ENCODE peak calls at places on chromosomes 11 and 22, in ten cellular contexts. X, N, O, V, S, M, A, H, G and D are unnamed samples.

GRCh38 chr11:93525601-93526000 is 17.6 kb downstream of the SMCO4 start:
- DNase-seq in X (no peak), N (no peak), O (peak), V (no peak), S (no peak), M (no peak), A (peak), H (no peak), G (no peak), D (peak)

GRCh38 chr11:113994077-113994954 is 19.4 kb downstream of the HTR3A start:
- DNase-seq in X (no peak), N (no peak), O (peak), V (peak), S (no peak), M (no peak), A (no peak), H (peak), G (no peak), D (no peak)

GRCh38 chr11:1146311-1146864 is 11.4 kb upstream of the MUC5AC start:
- DNase-seq in X (peak), N (no peak), O (no peak), V (no peak), S (no peak), M (peak), A (no peak), H (no peak), G (no peak), D (no peak)

GRCh38 chr11:69297225-69297925 is 3.4 kb downstream of the MYEOV start:
- DNase-seq in X (peak), N (peak), O (peak), V (no peak), S (peak), M (peak), A (peak), H (peak), G (peak), D (peak)

GRCh38 chr11:27963370-27963769 is 144.6 kb downstream of the KIF18A start:
- DNase-seq in X (no peak), N (no peak), O (no peak), V (no peak), S (no peak), M (no peak), A (no peak), H (no peak), G (no peak), D (no peak)

GRCh38 chr22:19412934-19413333 is 18.6 kb downstream of the HIRA start:
- DNase-seq in X (peak), N (no peak), O (no peak), V (no peak), S (no peak), M (no peak), A (no peak), H (no peak), G (no peak), D (no peak)

GRCh38 chr22:19811811-19812771 is 42.6 kb downstream of the GNB1L start:
- DNase-seq in X (peak), N (peak), O (no peak), V (no peak), S (peak), M (peak), A (no peak), H (no peak), G (peak), D (no peak)

GRCh38 chr22:39237276-39238123 is 7.3 kb downstream of the PDGFB start:
- DNase-seq in X (no peak), N (no peak), O (no peak), V (no peak), S (peak), M (peak), A (no peak), H (no peak), G (no peak), D (no peak)

GRCh38 chr11:65384301-65384889 is 1.9 kb upstream of the SLC25A45 start:
- DNase-seq in X (no peak), N (no peak), O (peak), V (peak), S (no peak), M (no peak), A (peak), H (no peak), G (no peak), D (peak)

GRCh38 chr11:33272338-33273107 is 15.3 kb downstream of the HIPK3 start:
- DNase-seq in X (no peak), N (no peak), O (no peak), V (no peak), S (no peak), M (no peak), A (no peak), H (no peak), G (no peak), D (no peak)

GRCh38 chr11:33268945-33269567 is 11.9 kb downstream of the HIPK3 start:
- DNase-seq in X (no peak), N (no peak), O (peak), V (no peak), S (no peak), M (no peak), A (peak), H (no peak), G (no peak), D (peak)

GRCh38 chr11:33269822-33270221 is 12.6 kb downstream of the HIPK3 start:
- DNase-seq in X (no peak), N (no peak), O (no peak), V (no peak), S (no peak), M (no peak), A (no peak), H (no peak), G (no peak), D (no peak)

GRCh38 chr11:33273656-33274055 is 16.5 kb downstream of the HIPK3 start:
- DNase-seq in X (no peak), N (no peak), O (no peak), V (no peak), S (no peak), M (no peak), A (no peak), H (no peak), G (no peak), D (no peak)
- H3K4me3 ChIP-seq in X (no peak), N (no peak), O (no peak), V (no peak), S (no peak), M (no peak), A (no peak), H (no peak), G (no peak), D (no peak)

GRCh38 chr22:37725551-37726239 is 28.8 kb downstream of the TRIOBP start:
- DNase-seq in X (no peak), N (peak), O (no peak), V (no peak), S (no peak), M (no peak), A (no peak), H (no peak), G (no peak), D (no peak)

GRCh38 chr22:37728620-37729019 is 31.8 kb downstream of the TRIOBP start:
- DNase-seq in X (no peak), N (no peak), O (no peak), V (no peak), S (no peak), M (no peak), A (no peak), H (no peak), G (no peak), D (no peak)

GRCh38 chr22:37731804-37732471 is 35.1 kb downstream of the TRIOBP start:
- DNase-seq in X (no peak), N (no peak), O (no peak), V (no peak), S (no peak), M (no peak), A (no peak), H (no peak), G (no peak), D (no peak)

GRCh38 chr22:37726240-37726887 is 29.5 kb downstream of the TRIOBP start:
- DNase-seq in X (no peak), N (peak), O (peak), V (no peak), S (no peak), M (no peak), A (peak), H (no peak), G (no peak), D (peak)
- TF ChIP-seq CTCF in X (no peak), N (peak), O (no peak), V (peak), S (no peak), M (no peak), A (peak), H (no peak), G (no peak), D (peak)

GRCh38 chr22:28094831-28095230 is 175.8 kb upstream of the PITPNB start:
- DNase-seq in X (no peak), N (no peak), O (no peak), V (no peak), S (no peak), M (no peak), A (no peak), H (peak), G (no peak), D (no peak)
- H3K4me3 ChIP-seq in X (no peak), N (no peak), O (no peak), V (no peak), S (no peak), M (no peak), A (no peak), H (no peak), G (no peak), D (no peak)

GRCh38 chr22:42310301-42310981 is 40.0 kb upstream of the TCF20 start:
- DNase-seq in X (no peak), N (no peak), O (no peak), V (no peak), S (no peak), M (no peak), A (no peak), H (no peak), G (no peak), D (no peak)

GRCh38 chr22:42307806-42308563 is 37.5 kb upstream of the TCF20 start:
- DNase-seq in X (no peak), N (no peak), O (no peak), V (no peak), S (no peak), M (no peak), A (no peak), H (no peak), G (no peak), D (no peak)

GRCh38 chr22:42309865-42310264 is 39.4 kb upstream of the TCF20 start:
- DNase-seq in X (no peak), N (no peak), O (no peak), V (no peak), S (no peak), M (no peak), A (no peak), H (no peak), G (no peak), D (no peak)

GRCh38 chr22:42305967-42306366 is 35.5 kb upstream of the TCF20 start:
- DNase-seq in X (no peak), N (no peak), O (no peak), V (no peak), S (no peak), M (no peak), A (no peak), H (no peak), G (no peak), D (no peak)

GRCh38 chr22:42308887-42309468 is 38.5 kb upstream of the TCF20 start:
- DNase-seq in X (no peak), N (no peak), O (no peak), V (no peak), S (no peak), M (no peak), A (no peak), H (no peak), G (no peak), D (no peak)
- TF ChIP-seq CTCF in X (no peak), N (no peak), O (no peak), V (no peak), S (no peak), M (no peak), A (no peak), H (peak), G (no peak), D (no peak)

GRCh38 chr22:17828502-17829080 is 54.3 kb upstream of the BID start:
- DNase-seq in X (no peak), N (no peak), O (no peak), V (no peak), S (no peak), M (no peak), A (no peak), H (no peak), G (no peak), D (no peak)

GRCh38 chr22:17829691-17830040 is 55.4 kb upstream of the BID start:
- DNase-seq in X (no peak), N (no peak), O (no peak), V (no peak), S (no peak), M (no peak), A (no peak), H (no peak), G (no peak), D (peak)

GRCh38 chr22:17832665-17833064 is 58.4 kb upstream of the BID start:
- DNase-seq in X (no peak), N (no peak), O (no peak), V (no peak), S (no peak), M (no peak), A (no peak), H (no peak), G (no peak), D (no peak)

GRCh38 chr22:17830041-17830961 is 56.0 kb upstream of the BID start:
- DNase-seq in X (peak), N (peak), O (peak), V (peak), S (peak), M (peak), A (peak), H (peak), G (peak), D (peak)

DNA sequence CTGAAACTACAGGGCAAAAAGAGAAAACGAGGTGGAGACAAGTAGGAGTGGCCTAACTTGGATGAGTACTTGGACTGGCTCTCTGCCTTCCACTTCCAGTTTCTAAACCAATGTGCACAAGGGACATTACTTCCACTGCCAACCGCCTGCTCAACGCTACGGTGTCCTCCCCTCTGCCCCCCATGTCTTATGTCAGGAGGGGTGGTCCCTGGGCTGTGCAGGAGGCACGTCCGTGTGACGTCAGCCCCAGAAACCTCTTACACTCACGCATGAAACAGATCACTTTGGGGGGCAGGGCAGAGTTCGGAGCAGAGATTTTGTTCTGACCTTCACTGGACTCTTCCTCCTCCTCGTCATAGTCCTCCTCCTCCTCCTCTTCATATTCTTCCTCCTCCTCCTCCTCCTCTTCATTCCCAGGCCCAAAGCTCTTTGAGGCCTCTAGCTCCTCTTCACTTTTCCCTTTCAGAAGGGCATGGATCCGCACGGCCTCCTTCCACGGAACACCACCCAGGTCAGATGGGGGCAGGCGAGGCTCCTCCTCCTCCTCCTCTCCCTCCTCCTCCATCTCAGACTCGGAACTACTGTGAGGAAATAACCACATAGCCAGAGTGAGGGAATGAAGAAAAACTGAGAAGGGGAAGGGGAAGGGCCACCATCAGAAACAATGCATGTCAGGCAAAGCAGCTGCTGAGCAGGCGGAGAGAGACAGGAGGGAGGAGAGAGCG is 57.4 kb upstream of the BID start:
- DNase-seq in X (peak), N (peak), O (no peak), V (no peak), S (no peak), M (no peak), A (peak), H (no peak), G (no peak), D (peak)
- H3K4me3 ChIP-seq in X (no peak), N (no peak), O (no peak), V (no peak), S (no peak), M (no peak), A (peak), H (no peak), G (no peak), D (peak)

GRCh38 chr11:10625281-10625981 is 57.0 kb upstream of the LYVE1 start:
- DNase-seq in X (peak), N (no peak), O (no peak), V (no peak), S (no peak), M (no peak), A (no peak), H (no peak), G (no peak), D (no peak)

GRCh38 chr11:10622957-10623787 is 54.7 kb upstream of the LYVE1 start:
- DNase-seq in X (peak), N (no peak), O (no peak), V (no peak), S (no peak), M (no peak), A (no peak), H (no peak), G (no peak), D (no peak)

GRCh38 chr11:10622108-10622507 is 53.6 kb upstream of the LYVE1 start:
- DNase-seq in X (no peak), N (no peak), O (no peak), V (no peak), S (no peak), M (no peak), A (no peak), H (no peak), G (no peak), D (no peak)

GRCh38 chr11:10625982-10626311 is 57.5 kb upstream of the LYVE1 start:
- DNase-seq in X (no peak), N (no peak), O (no peak), V (no peak), S (no peak), M (no peak), A (no peak), H (no peak), G (peak), D (no peak)

GRCh38 chr11:10623797-10624761 is 55.6 kb upstream of the LYVE1 start:
- DNase-seq in X (peak), N (peak), O (peak), V (peak), S (peak), M (no peak), A (peak), H (no peak), G (no peak), D (no peak)
- TF ChIP-seq CTCF in X (peak), N (peak), O (peak), V (peak), S (peak), M (peak), A (peak), H (peak), G (no peak), D (peak)

GRCh38 chr22:44276041-44276440 is 36.7 kb downstream of the SHISAL1 start:
- DNase-seq in X (no peak), N (peak), O (no peak), V (no peak), S (no peak), M (peak), A (no peak), H (peak), G (no peak), D (no peak)
- H3K4me3 ChIP-seq in X (no peak), N (no peak), O (no peak), V (no peak), S (no peak), M (no peak), A (no peak), H (no peak), G (no peak), D (no peak)

GRCh38 chr11:75308116-75308515 is 43.3 kb downstream of the ARRB1 start:
- DNase-seq in X (no peak), N (no peak), O (no peak), V (no peak), S (no peak), M (peak), A (no peak), H (no peak), G (no peak), D (no peak)
- TF ChIP-seq CTCF in X (no peak), N (no peak), O (no peak), V (no peak), S (no peak), M (no peak), A (no peak), H (no peak), G (no peak), D (no peak)

DNA sequence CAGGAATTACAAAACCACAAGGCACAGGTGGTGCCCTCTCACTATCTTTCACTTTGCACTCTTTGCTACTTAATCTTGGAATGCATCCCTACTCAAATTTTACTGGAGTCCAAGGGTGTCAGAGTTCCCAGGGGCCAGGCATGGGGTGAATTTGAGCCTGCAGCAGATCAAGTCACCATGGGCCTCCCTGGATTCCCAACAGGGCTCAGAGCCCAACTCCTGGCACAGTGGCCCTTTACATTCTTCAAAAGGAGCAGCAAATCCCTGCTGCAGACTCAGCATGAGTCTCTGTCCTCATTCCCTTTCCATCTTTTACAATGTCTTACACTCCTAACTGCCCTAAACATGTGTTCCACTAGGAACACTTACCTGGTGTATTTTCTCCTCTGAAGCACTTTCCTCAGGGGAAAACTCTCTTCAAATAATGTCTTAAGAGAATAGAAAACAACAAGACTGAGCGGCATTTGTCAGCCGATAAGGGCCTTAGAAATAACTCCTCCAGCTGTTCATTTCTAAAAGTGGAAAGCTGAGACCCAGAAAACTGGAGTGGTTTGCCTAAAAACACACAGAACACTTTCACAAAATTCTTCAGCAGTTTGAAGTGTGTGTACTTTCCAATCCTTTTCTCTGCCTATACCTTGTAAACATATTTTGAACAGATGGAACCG is 596.0 kb downstream of the INSC start:
- DNase-seq in X (no peak), N (no peak), O (no peak), V (no peak), S (no peak), M (no peak), A (no peak), H (peak), G (no peak), D (no peak)
- H3K4me3 ChIP-seq in X (no peak), N (no peak), O (no peak), V (no peak), S (no peak), M (no peak), A (no peak), H (no peak), G (no peak), D (no peak)